ENCODE peak calls at places on chromosome 21, in six cellular contexts. C is HCT116, T is PC-3, O is GM23248, B is GM23338, P is MM.1S. G is an unnamed sample. For H3K9me2, the result is how much of the 10 kb centered on the place peaks cover.

GRCh38 chr21:36788116-36788515 is 89.2 kb downstream of the SIM2 start:
- DNase-seq in C (peak), T (peak), O (no peak), B (no peak), P (no peak), G (peak)

GRCh38 chr21:41684381-41685245 is 82.2 kb downstream of the RIPK4 start:
- DNase-seq in C (no peak), T (peak), O (peak), B (no peak), P (no peak), G (peak)

GRCh38 chr21:16476056-16476850 is 746.5 kb downstream of the USP25 start:
- DNase-seq in C (no peak), T (no peak), O (peak), B (no peak), P (no peak), G (no peak)

GRCh38 chr21:35658242-35658641 is 402.1 kb downstream of the SETD4 start:
- DNase-seq in C (no peak), T (peak), O (peak), B (no peak), P (no peak), G (no peak)

GRCh38 chr21:46551636-46552241 is 53.1 kb downstream of the S100B start:
- DNase-seq in C (no peak), T (no peak), O (no peak), B (peak), P (no peak), G (no peak)

GRCh38 chr21:40846057-40846456 is 901 bp downstream of the DSCAM start:
- DNase-seq in C (no peak), T (peak), O (no peak), B (no peak), P (no peak), G (no peak)

GRCh38 chr21:27787046-27787445 is 820.2 kb upstream of the ADAMTS5 start:
- DNase-seq in C (no peak), T (peak), O (peak), B (no peak), P (no peak), G (peak)

GRCh38 chr21:36966846-36967657 is 583 bp upstream of the HLCS start:
- DNase-seq in C (no peak), T (no peak), O (peak), B (no peak), P (peak), G (no peak)

GRCh38 chr21:46154155-46154954 is 1.0 kb downstream of the FTCD start:
- DNase-seq in C (no peak), T (no peak), O (no peak), B (no peak), P (no peak), G (peak)

GRCh38 chr21:38958940-38959685 is 153.4 kb downstream of the ETS2 start:
- DNase-seq in C (no peak), T (no peak), O (peak), B (no peak), P (no peak), G (peak)

GRCh38 chr21:29154270-29154669 is 23.8 kb downstream of the MAP3K7CL start:
- DNase-seq in C (no peak), T (no peak), O (no peak), B (no peak), P (no peak), G (no peak)

GRCh38 chr21:34944015-34944755 is 104.9 kb downstream of the RUNX1 start:
- DNase-seq in C (no peak), T (no peak), O (no peak), B (no peak), P (no peak), G (no peak)

GRCh38 chr21:41726970-41727783 is 39.7 kb downstream of the RIPK4 start:
- DNase-seq in C (peak), T (peak), O (peak), B (no peak), P (no peak), G (peak)

GRCh38 chr21:29777155-29777554 is 162.6 kb downstream of the GRIK1 start:
- DNase-seq in C (no peak), T (no peak), O (no peak), B (no peak), P (no peak), G (no peak)

GRCh38 chr21:45590246-45590725 is 48.0 kb upstream of the SLC19A1 start:
- DNase-seq in C (no peak), T (peak), O (peak), B (peak), P (peak), G (peak)

GRCh38 chr21:44582980-44583799 is 2.8 kb upstream of the KRTAP10-5 start:
- DNase-seq in C (no peak), T (peak), O (no peak), B (no peak), P (no peak), G (peak)
- H3K9me2 ChIP-seq in C (under half), T (under half), O (under half), B (under half), P (under half), G (under half)

GRCh38 chr21:33109574-33110339 is 39.8 kb downstream of the OLIG1 start:
- DNase-seq in C (no peak), T (no peak), O (no peak), B (peak), P (no peak), G (peak)
- TF ChIP-seq EZH2 in C (no peak), T (no peak), O (no peak), B (no peak), P (no peak), G (no peak)

GRCh38 chr21:21156919-21157318 is 158.7 kb downstream of the NCAM2 start:
- DNase-seq in C (no peak), T (no peak), O (peak), B (no peak), P (no peak), G (no peak)
- H3K9me2 ChIP-seq in C (under half), T (under half), O (under half), B (under half), P (under half), G (under half)

GRCh38 chr21:43598416-43599120 is 60.7 kb downstream of the HSF2BP start:
- DNase-seq in C (no peak), T (peak), O (peak), B (no peak), P (no peak), G (no peak)

GRCh38 chr21:43599728-43600127 is 59.6 kb downstream of the HSF2BP start:
- DNase-seq in C (no peak), T (no peak), O (no peak), B (no peak), P (no peak), G (no peak)

GRCh38 chr21:43596616-43597015 is 62.7 kb downstream of the HSF2BP start:
- DNase-seq in C (no peak), T (no peak), O (no peak), B (no peak), P (no peak), G (no peak)

GRCh38 chr21:43597845-43598244 is 61.4 kb downstream of the HSF2BP start:
- DNase-seq in C (no peak), T (peak), O (no peak), B (no peak), P (no peak), G (no peak)

DNA sequence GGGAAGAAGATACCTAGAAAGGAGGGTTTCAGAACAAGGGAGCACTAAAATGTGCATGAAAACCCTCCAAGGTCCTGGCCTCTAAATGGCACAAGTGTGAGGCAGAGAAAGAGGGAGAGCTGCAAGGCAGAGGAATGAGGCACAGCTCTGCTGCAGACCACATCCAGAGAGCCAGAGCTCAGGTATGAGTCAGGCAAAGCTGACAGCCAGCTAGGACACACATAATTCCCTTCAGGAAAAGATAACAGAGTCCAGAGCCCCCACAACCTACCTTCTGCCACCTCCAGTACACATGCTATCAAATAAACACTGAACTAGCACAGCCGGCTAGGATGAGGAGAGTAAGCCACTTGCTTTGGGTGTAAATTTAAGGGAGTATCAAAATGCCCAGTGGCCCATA is 62.2 kb downstream of the HSF2BP start:
- DNase-seq in C (no peak), T (peak), O (peak), B (no peak), P (no peak), G (peak)
- TF ChIP-seq EZH2 in C (no peak), T (no peak), O (no peak), B (no peak), P (no peak), G (no peak)

GRCh38 chr21:26120833-26121232 is 49.7 kb downstream of the APP start:
- DNase-seq in C (no peak), T (no peak), O (no peak), B (peak), P (no peak), G (no peak)
- H3K9me2 ChIP-seq in C (under half), T (under half), O (under half), B (under half), P (under half), G (under half)

DNA sequence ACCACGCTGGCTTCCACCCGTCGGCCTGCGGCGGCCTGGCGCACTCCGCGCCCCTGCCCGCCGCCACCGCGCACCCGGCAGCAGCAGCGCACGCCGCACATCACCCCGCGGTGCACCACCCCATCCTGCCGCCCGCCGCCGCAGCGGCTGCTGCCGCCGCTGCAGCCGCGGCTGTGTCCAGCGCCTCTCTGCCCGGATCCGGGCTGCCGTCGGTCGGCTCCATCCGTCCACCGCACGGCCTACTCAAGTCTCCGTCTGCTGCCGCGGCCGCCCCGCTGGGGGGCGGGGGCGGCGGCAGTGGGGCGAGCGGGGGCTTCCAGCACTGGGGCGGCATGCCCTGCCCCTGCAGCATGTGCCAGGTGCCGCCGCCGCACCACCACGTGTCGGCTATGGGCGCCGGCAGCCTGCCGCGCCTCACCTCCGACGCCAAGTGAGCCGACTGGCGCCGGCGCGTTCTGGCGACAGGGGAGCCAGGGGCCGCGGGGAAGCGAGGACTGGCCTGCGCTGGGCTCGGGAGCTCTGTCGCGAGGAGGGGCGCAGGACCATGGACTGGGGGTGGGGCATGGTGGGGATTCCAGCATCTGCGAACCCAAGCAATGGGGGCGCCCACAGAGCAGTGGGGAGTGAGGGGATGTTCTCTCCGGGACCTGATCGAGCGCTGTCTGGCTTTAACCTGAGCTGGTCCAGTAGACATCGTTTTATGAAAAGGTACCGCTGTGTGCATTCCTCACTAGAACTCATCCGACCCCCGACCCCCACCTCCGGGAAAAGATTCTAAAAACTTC is 1.9 kb downstream of the OLIG2 start:
- DNase-seq in C (no peak), T (no peak), O (no peak), B (peak), P (no peak), G (no peak)
- TF ChIP-seq EZH2 in C (no peak), T (no peak), O (no peak), B (peak), P (no peak), G (no peak)